ENCODE peak calls at places on chromosomes 2 and 18, in five cellular contexts. J is Peyer's patch; D is tibial artery; W is naive thymus-derived CD4-positive, alpha-beta T cell; H is cardiac muscle cell. Q is an unnamed sample.

GRCh38 chr2:85502720-85503119 is 36.2 kb upstream of the MAT2A start:
- DNase-seq in W (no peak), D (peak; percentile 41), H (no peak), J (no peak), Q (no peak)

GRCh38 chr2:167509585-167509984 is 621.3 kb downstream of the XIRP2 start:
- DNase-seq in H (peak; percentile 54), D (no peak), W (no peak), J (no peak), Q (no peak)

GRCh38 chr2:205776139-205776538 is 93.8 kb downstream of the NRP2 start:
- DNase-seq in D (no peak), J (peak; percentile 74), W (no peak), H (peak; percentile 65), Q (peak; percentile 41)

GRCh38 chr18:74457743-74458465 is 796 bp upstream of the DIPK1C start:
- DNase-seq in J (no peak), D (peak; percentile 51), H (no peak), W (no peak), Q (peak; percentile 57)

GRCh38 chr2:151947524-151948165 is 119.4 kb upstream of the ARL5A start:
- DNase-seq in D (peak; percentile 85), J (no peak), W (no peak), H (peak; percentile 13), Q (no peak)

GRCh38 chr2:11697103-11697871 is 27.3 kb upstream of the NTSR2 start:
- DNase-seq in D (peak; percentile 83), H (peak; percentile 78), W (no peak), J (no peak), Q (peak; percentile 46)

GRCh38 chr2:109346601-109347228 is 217.7 kb downstream of the SH3RF3 start:
- DNase-seq in D (no peak), W (no peak), H (no peak), J (no peak), Q (no peak)

GRCh38 chr2:234245945-234246344 is 195.4 kb downstream of the SPP2 start:
- DNase-seq in H (peak; percentile 63), J (no peak), D (no peak), W (no peak), Q (no peak)

GRCh38 chr2:40033781-40034180 is 254.7 kb upstream of the THUMPD2 start:
- DNase-seq in H (peak; percentile 25), W (no peak), D (no peak), J (no peak), Q (no peak)

GRCh38 chr2:136386046-136386445 is 268.1 kb upstream of the CXCR4 start:
- DNase-seq in H (no peak), D (no peak), W (no peak), J (no peak), Q (no peak)

GRCh38 chr2:9336534-9337354 is 86.6 kb downstream of the ITGB1BP1 start:
- DNase-seq in D (no peak), H (peak; percentile 94), W (no peak), J (peak; percentile 88), Q (no peak)

GRCh38 chr18:61308795-61309393 is 24.3 kb upstream of the CDH20 start:
- DNase-seq in J (no peak), D (no peak), H (no peak), W (no peak), Q (no peak)

GRCh38 chr18:10213526-10213925 is 240.9 kb upstream of the APCDD1 start:
- DNase-seq in H (peak; percentile 77), J (no peak), W (no peak), D (no peak), Q (no peak)

GRCh38 chr2:10028988-10029874 is 14.1 kb upstream of the KLF11 start:
- DNase-seq in H (no peak), W (peak; percentile 34), J (peak; percentile 77), D (no peak), Q (peak; percentile 73)

GRCh38 chr18:47881752-47882455 is 48.6 kb downstream of the SMAD2 start:
- DNase-seq in H (peak; percentile 72), J (no peak), D (no peak), W (no peak), Q (no peak)

GRCh38 chr18:7946724-7947377 is 379.7 kb downstream of the PTPRM start:
- DNase-seq in D (no peak), H (peak; percentile 91), J (peak; percentile 81), W (no peak), Q (no peak)

GRCh38 chr2:65054749-65055426 is 1.3 kb upstream of the CEP68 start:
- DNase-seq in J (no peak), W (no peak), D (no peak), H (no peak), Q (no peak)

GRCh38 chr18:68298340-68298739 is 416.6 kb downstream of the TMX3 start:
- DNase-seq in W (no peak), H (no peak), J (no peak), D (no peak), Q (no peak)

GRCh38 chr18:68299906-68300305 is 415.0 kb downstream of the TMX3 start:
- DNase-seq in J (no peak), H (no peak), D (no peak), W (no peak), Q (no peak)

DNA sequence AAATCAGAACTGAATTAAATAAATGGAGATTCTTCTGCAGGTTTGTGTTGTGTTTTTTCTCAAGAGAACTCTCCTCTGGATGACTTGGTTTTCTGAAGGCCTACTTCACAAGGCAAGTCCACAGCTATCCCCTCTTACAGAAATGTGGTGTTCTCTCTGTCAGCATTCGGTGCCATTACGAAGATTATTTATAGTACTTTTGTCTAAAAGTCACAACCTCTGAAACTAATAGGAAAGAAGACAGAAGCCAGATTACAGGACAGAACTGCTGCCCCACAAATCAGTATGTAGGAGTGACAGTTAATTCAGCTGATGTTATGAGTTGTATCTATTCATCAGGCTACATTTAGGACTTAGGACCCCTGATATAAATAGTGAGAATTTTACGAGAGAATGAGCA is 413.5 kb downstream of the TMX3 start:
- DNase-seq in J (no peak), H (no peak), W (no peak), D (no peak), Q (no peak)
- H3K4me3 ChIP-seq in J (no peak overlapping the region), H (no peak overlapping the region), W (no peak overlapping the region), D (no peak overlapping the region), Q (no peak overlapping the region)

GRCh38 chr2:42129487-42129852 is 39.7 kb upstream of the EML4 start:
- DNase-seq in W (no peak), D (no peak), J (no peak), H (no peak), Q (no peak)
- H3K4me1 ChIP-seq in W (peaks cover 90% of the 10 kb centered on the region), D (peaks cover 20% of the 10 kb centered on the region), J (peaks cover 29% of the 10 kb centered on the region), H (peaks cover 17% of the 10 kb centered on the region), Q (peaks cover 48% of the 10 kb centered on the region)

DNA sequence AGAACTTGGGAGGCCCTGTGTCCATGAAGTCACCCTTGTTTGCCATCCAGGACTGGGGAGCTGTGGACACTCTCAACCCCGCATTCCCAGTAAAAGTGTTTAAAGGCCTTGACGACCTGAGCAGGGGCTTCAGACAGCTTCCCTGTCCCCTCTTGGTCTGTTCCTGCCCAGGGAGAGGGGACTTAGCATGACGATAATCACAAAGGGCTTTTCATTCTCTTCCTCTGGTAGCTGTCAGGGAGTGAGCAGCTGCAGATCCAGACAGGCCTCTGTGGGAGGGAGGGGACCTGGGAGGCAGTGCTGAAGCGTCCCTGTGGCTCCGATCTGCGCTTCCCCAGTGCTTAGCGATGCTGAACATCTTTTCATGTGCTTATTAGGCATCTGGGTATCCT is 77.8 kb upstream of the HS6ST1 start:
- DNase-seq in D (peak; percentile 20), J (no peak), W (no peak), H (peak; percentile 29), Q (no peak)
- H3K27ac ChIP-seq in D (no peak overlapping the region), J (no peak overlapping the region), W (no peak overlapping the region), H (no peak overlapping the region), Q (no peak overlapping the region)

GRCh38 chr18:25950321-25950720 is 140.1 kb downstream of the SS18 start:
- DNase-seq in D (no peak), H (no peak), W (no peak), J (no peak), Q (no peak)

GRCh38 chr18:25957017-25957416 is 133.4 kb downstream of the SS18 start:
- DNase-seq in D (no peak), W (no peak), J (no peak), H (no peak), Q (no peak)

GRCh38 chr18:25953111-25953510 is 137.3 kb downstream of the SS18 start:
- DNase-seq in D (no peak), W (no peak), J (no peak), H (no peak), Q (no peak)
- H3K4me3 ChIP-seq in D (no peak overlapping the region), W (no peak overlapping the region), J (no peak overlapping the region), H (no peak overlapping the region), Q (no peak overlapping the region)

GRCh38 chr2:126661702-126662465 is 5.9 kb downstream of the GYPC start:
- DNase-seq in H (no peak), J (no peak), D (no peak), W (no peak), Q (no peak)
- H3K4me1 ChIP-seq in H (peaks cover 49% of the 10 kb centered on the region), J (peaks cover 21% of the 10 kb centered on the region), D (peaks cover 52% of the 10 kb centered on the region), W (peaks cover 85% of the 10 kb centered on the region), Q (peaks cover 33% of the 10 kb centered on the region)

GRCh38 chr2:24329700-24330099 is 30.6 kb downstream of the ITSN2 start:
- DNase-seq in W (no peak), H (no peak), J (no peak), D (no peak), Q (no peak)

GRCh38 chr2:24327988-24328387 is 32.3 kb downstream of the ITSN2 start:
- DNase-seq in J (no peak), W (no peak), H (no peak), D (no peak), Q (no peak)

GRCh38 chr2:24333019-24333540 is 27.3 kb downstream of the ITSN2 start:
- DNase-seq in H (no peak), D (no peak), J (no peak), W (no peak), Q (no peak)

GRCh38 chr2:24334245-24334633 is 26.1 kb downstream of the ITSN2 start:
- DNase-seq in W (no peak), H (peak; percentile 30), D (no peak), J (no peak), Q (no peak)

DNA sequence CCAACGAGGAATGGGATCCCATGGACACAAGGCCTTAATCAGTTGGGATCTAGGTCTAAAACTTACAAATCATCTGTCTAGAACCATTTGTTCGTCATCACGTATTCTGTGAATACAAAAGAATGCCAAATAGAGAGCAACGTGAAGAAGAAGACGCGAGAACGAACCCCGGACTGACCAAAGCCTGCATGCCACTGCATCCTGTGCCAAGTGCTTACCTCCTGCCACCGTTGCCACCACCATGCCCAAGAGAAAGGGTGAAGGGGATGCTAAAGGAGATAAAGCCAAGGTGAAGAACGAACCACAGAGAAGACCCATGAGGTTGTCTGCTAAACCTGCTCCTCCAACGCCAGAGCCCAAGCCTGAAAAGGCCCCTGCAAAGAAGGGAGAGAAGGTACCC is 30.2 kb downstream of the ITSN2 start:
- DNase-seq in H (no peak), D (no peak), W (no peak), J (no peak), Q (no peak)
- H3K27ac ChIP-seq in H (no peak overlapping the region), D (no peak overlapping the region), W (no peak overlapping the region), J (no peak overlapping the region), Q (no peak overlapping the region)

DNA sequence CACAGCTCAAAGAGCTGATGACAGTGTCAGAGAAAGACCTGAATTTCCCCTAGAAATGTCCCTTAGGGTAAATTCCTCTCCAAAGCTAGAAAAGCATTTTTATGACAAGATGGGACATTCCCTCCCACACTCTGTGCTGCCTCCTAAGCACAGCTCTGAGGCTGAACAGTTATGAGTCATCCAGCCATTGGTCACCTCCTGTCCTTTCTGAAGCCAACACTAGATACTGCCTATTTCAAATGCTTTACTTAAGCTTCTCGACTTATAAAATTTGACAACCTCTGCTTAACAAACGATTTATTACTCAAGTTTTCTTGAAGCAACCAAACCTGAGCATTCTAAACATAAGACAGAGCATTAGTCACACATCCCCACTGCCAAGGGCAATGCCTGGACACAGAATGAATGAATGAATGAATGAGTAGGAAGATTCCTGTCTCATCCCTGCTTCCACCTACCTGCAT is 35.4 kb downstream of the B4GALT6 start:
- DNase-seq in J (peak; percentile 58), H (peak; percentile 36), D (no peak), W (no peak), Q (no peak)
- H3K4me3 ChIP-seq in J (no peak overlapping the region), H (no peak overlapping the region), D (no peak overlapping the region), W (no peak overlapping the region), Q (no peak overlapping the region)